ENCODE peak calls at places on chromosomes 1 and 21, in five cellular contexts. D, X, Q, B and Y are unnamed samples.

GRCh38 chr1:84845357-84845756 is 47.6 kb downstream of the LPAR3 start:
- DNase-seq in D (no peak), X (no peak), Q (no peak), B (no peak), Y (no peak)

GRCh38 chr1:29647581-29647980 is 411.3 kb downstream of the PTPRU start:
- DNase-seq in D (no peak), X (no peak), Q (no peak), B (no peak), Y (no peak)

GRCh38 chr1:208778417-208778816 is 534.2 kb upstream of the PLXNA2 start:
- DNase-seq in D (no peak), X (no peak), Q (no peak), B (no peak), Y (no peak)

GRCh38 chr1:147717706-147718097 is 42.7 kb downstream of the GJA5 start:
- DNase-seq in D (no peak), X (peak), Q (no peak), B (no peak), Y (no peak)

GRCh38 chr21:37712204-37712934 is 203.9 kb downstream of the KCNJ6 start:
- DNase-seq in D (peak), X (peak), Q (no peak), B (peak), Y (peak)

GRCh38 chr1:179966551-179966950 is 11.9 kb downstream of the CEP350 start:
- DNase-seq in D (no peak), X (no peak), Q (no peak), B (no peak), Y (no peak)

GRCh38 chr21:45427331-45428271 is 22.6 kb downstream of the COL18A1 start:
- DNase-seq in D (peak), X (no peak), Q (no peak), B (no peak), Y (peak)

GRCh38 chr1:53944469-53945182 is 873 bp downstream of the IFT25 start:
- DNase-seq in D (no peak), X (no peak), Q (no peak), B (no peak), Y (peak)

GRCh38 chr1:221279146-221279545 is 399.9 kb downstream of the HLX start:
- DNase-seq in D (no peak), X (no peak), Q (no peak), B (no peak), Y (peak)

GRCh38 chr1:168287237-168287664 is 6.6 kb downstream of the TBX19 start:
- DNase-seq in D (no peak), X (peak), Q (no peak), B (no peak), Y (no peak)

GRCh38 chr1:67963263-67963662 is 87.2 kb downstream of the DIRAS3 start:
- DNase-seq in D (no peak), X (no peak), Q (no peak), B (no peak), Y (no peak)